ENCODE peak calls at places on chromosomes 11 and 22, in ten cellular contexts. W is ovary; M is psoas muscle; T is colonic mucosa; U is upper lobe of right lung; S is CD8-positive, alpha-beta T cell; G is neural progenitor cell; N is A549; E is cardiac muscle cell; X is thyroid gland. V is an unnamed sample. For H3K4me1 and H3K9me3, the result is how much of the 10 kb centered on the place peaks cover.

GRCh38 chr11:19510468-19510867 is 202.2 kb upstream of the NAV2 start:
- DNase-seq in W (no peak), M (no peak), T (no peak), U (no peak), S (no peak), G (no peak), N (no peak), E (no peak), X (no peak), V (no peak)

GRCh38 chr11:35304393-35304790 is 115.0 kb downstream of the SLC1A2 start:
- DNase-seq in W (no peak), M (no peak), T (no peak), U (no peak), S (no peak), G (no peak), N (peak), E (no peak), X (no peak), V (no peak)

GRCh38 chr11:129740877-129741276 is 74.8 kb upstream of the TMEM45B start:
- DNase-seq in W (no peak), M (no peak), T (no peak), U (no peak), S (no peak), G (no peak), N (no peak), E (no peak), X (no peak), V (no peak)

GRCh38 chr11:112195906-112196305 is 20.6 kb downstream of the BCO2 start:
- DNase-seq in W (no peak), M (no peak), T (no peak), U (no peak), S (no peak), G (no peak), N (no peak), E (no peak), X (no peak), V (no peak)

GRCh38 chr11:17286332-17286731 is 9.8 kb downstream of the NUCB2 start:
- DNase-seq in W (no peak), M (no peak), T (no peak), U (no peak), S (no peak), G (no peak), N (no peak), E (no peak), X (no peak), V (no peak)

GRCh38 chr22:40485813-40486610 is 115.6 kb downstream of the SGSM3 start:
- DNase-seq in W (no peak), M (peak), T (no peak), U (no peak), S (no peak), G (no peak), N (no peak), E (no peak), X (peak), V (no peak)

GRCh38 chr22:30043181-30043580 is 37.1 kb upstream of the HORMAD2 start:
- DNase-seq in W (no peak), M (no peak), T (no peak), U (no peak), S (no peak), G (no peak), N (no peak), E (no peak), X (no peak), V (no peak)

GRCh38 chr11:117071344-117071787 is 26.9 kb downstream of the SIK3 start:
- DNase-seq in W (no peak), M (no peak), T (peak), U (no peak), S (no peak), G (no peak), N (no peak), E (peak), X (peak), V (peak)

GRCh38 chr11:118068206-118068944 is 8.5 kb upstream of the TMPRSS4 start:
- DNase-seq in W (no peak), M (peak), T (no peak), U (no peak), S (no peak), G (peak), N (no peak), E (peak), X (no peak), V (no peak)

GRCh38 chr11:134513585-134514120 is 101.6 kb upstream of the B3GAT1 start:
- DNase-seq in W (no peak), M (peak), T (no peak), U (peak), S (no peak), G (no peak), N (no peak), E (no peak), X (no peak), V (peak)

GRCh38 chr11:2269601-2270321 is 627 bp downstream of the ASCL2 start:
- DNase-seq in W (peak), M (peak), T (peak), U (peak), S (peak), G (peak), N (peak), E (peak), X (peak), V (peak)

GRCh38 chr11:64028398-64029115 is 7.2 kb upstream of the FLRT1 start:
- DNase-seq in W (peak), M (no peak), T (no peak), U (no peak), S (no peak), G (peak), N (no peak), E (peak), X (peak), V (no peak)

GRCh38 chr11:114151631-114152030 is 92.1 kb downstream of the ZBTB16 start:
- DNase-seq in W (no peak), M (no peak), T (no peak), U (no peak), S (no peak), G (no peak), N (no peak), E (no peak), X (no peak), V (no peak)
- H3K4me1 ChIP-seq in W (under half), M (half or more), T (under half), U (half or more), S (under half), G (under half), N (under half), E (under half), X (half or more), V (half or more)

DNA sequence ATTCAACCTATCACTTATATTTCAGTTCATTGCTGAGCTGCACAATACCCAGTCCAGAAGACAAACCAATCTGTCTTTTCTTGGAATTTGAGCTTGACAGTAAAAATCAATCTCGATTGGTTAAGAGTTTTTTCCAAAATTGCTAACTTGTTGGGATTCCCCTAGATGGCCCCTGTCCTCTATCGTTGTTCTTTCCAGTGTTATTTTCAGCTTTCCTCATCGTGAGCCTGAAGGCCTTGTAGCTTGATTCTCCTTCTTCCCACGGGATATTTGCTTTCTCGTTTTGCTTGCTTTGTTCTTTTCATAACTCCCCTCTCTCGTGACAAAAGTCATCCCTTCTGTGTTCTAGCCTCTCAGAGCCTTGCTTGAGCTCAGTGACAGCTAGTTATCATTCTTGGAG is 3.1 kb downstream of the OR8B8 start:
- DNase-seq in W (no peak), M (no peak), T (no peak), U (no peak), S (no peak), G (no peak), N (no peak), E (no peak), X (no peak), V (no peak)
- TF ChIP-seq CTCF in W (no peak), M (no peak), T (no peak), U (no peak), S (no peak), G (no peak), N (no peak), E (peak), X (no peak), V (no peak)

GRCh38 chr11:70298243-70298915 is 27.9 kb downstream of the PPFIA1 start:
- DNase-seq in W (no peak), M (no peak), T (no peak), U (no peak), S (no peak), G (no peak), N (no peak), E (no peak), X (peak), V (no peak)
- H3K9me3 ChIP-seq in W (under half), M (under half), T (under half), U (under half), S (under half), G (under half), N (under half), E (under half), X (under half), V (under half)

GRCh38 chr22:48091656-48092223 is 1329.3 kb downstream of the TBC1D22A start:
- DNase-seq in W (no peak), M (no peak), T (no peak), U (peak), S (no peak), G (no peak), N (no peak), E (no peak), X (no peak), V (no peak)
- H3K4me1 ChIP-seq in W (under half), M (under half), T (under half), U (under half), S (under half), G (under half), N (under half), E (under half), X (under half), V (under half)

DNA sequence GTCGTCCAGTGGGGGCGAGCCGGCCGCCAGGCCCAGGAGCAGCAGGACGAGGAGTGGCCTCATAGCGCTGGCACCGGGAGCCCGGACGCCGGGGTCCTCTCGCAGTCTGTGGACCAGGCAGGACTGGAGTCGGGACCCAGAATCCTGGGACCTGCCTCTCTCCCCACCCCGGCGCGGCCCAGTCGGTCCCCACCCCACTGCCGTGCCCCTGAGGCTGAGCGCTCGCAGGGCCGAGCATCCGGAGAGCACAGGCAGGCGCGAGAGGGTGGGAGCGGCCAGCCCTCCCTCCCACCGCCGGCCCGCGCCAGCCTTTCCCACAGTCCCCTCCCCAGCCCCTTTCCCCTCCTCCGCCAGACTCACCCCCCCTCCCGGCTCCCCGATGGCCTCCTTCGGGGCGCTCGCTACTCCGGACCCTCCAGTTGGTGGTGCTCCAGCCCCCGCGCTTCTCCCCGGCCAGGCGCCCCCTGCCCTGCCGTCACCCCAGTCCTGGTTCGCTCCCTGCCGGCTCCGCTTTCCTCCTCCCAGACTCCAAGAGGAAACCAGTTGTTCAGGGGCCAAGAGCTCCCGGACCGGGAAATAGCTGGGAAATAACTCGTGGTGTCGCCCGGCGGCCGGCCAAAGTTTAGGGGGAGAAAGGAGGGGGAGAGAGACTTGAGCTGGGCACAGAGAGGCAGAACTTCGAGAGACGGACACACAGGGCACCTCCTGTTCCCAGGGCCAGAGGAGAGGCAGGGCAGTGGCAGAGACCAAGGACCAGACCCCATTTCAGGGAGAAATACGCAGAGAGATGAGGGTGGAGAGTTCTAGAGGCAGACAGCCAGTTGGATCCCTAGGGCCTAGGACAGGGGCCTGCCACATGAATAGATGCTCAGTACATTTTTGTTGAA is at the start of gene C1QTNF5:
- DNase-seq in W (peak), M (peak), T (peak), U (peak), S (no peak), G (peak), N (no peak), E (peak), X (peak), V (peak)
- TF ChIP-seq CTCF in W (no peak), M (no peak), T (no peak), U (no peak), S (no peak), G (no peak), N (no peak), E (no peak), X (no peak), V (no peak)

GRCh38 chr22:44666207-44666585 is 35.8 kb upstream of the PRR5 start:
- DNase-seq in W (no peak), M (no peak), T (no peak), U (no peak), S (no peak), G (no peak), N (no peak), E (no peak), X (no peak), V (no peak)
- H3K9me3 ChIP-seq in W (under half), M (under half), T (under half), U (under half), S (under half), G (under half), N (under half), E (under half), X (under half), V (under half)

DNA sequence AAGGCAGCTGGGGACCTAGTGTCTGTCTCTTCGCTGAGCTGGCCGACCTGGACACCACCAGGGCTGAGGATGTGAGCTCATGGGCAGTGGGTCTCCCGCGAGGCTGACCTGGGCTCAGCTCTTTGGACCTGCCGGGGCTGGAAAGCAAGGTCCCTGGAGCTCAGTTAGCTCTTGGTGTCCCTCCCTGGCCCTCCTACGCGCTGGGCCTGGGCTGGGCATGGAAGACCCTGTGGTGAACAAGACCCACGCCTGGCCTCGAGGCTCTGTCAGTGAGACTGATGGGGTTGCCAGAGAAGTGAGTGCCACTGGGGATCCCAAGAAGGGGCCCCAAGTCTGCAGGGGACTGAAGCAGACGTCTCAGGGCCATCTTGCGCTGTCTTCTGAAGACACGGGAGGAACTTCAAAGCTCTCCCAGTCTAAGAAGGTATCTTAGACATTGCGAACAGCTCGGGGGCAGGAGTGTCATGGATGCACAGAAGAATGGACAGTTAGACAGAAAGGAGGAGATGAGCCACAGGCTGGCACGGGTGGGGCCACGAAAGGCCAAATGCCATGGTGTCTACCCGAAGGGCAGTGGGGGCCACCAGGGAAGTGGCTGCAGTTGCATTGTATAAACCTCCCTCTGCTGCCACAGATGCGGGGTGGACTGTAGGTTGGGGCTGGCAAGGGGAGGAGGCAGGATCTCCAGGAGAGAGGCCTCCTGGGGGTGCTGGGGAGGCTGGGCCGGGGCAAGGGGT is 31.2 kb downstream of the NFAM1 start:
- DNase-seq in W (no peak), M (no peak), T (no peak), U (no peak), S (no peak), G (no peak), N (no peak), E (no peak), X (no peak), V (no peak)
- H3K4me1 ChIP-seq in W (under half), M (under half), T (under half), U (under half), S (under half), G (under half), N (under half), E (under half), X (under half), V (under half)

DNA sequence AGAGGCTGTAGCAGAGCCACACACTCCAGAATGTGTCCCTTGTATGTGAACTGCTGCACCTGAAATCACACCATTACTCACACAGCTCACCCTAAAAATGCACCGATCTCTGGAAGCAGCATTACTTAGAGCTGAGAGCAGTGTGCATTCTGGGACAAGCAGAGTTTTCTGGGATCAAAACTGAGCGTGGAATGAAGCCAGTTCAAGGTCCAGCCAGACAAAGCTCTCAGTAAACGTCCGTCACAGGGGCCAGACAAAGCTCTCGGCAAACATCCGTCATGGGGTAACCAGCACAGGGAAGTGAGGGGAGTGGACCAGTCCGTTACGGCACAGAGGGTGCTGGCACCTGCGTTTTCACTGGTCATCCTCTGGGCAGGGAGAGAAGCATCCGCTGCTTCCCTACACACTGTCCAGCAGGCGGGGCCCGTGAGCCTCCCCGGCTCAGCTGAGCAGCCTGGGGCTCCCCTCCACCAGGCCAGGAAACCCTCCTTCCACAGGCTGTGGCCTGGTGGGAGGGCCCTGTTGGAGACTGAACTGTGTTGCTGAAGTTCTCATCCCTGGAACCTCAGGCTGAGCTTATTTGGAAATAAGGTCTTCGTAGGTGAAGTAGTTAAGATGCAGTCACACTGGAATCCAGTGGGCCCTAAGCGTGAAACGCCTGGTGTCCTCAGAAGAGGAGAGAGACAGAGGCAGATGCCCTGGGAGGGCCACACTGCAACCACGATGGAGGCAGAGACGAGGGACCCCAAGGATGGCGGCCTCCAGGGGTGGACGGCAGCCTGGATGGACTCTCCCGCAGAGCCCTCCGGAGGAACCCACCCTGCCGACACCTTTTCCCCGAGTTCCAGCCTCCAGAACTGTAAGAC is 883.9 kb downstream of the BRD1 start:
- DNase-seq in W (no peak), M (no peak), T (peak), U (peak), S (no peak), G (peak), N (peak), E (peak), X (no peak), V (peak)
- TF ChIP-seq CTCF in W (no peak), M (peak), T (peak), U (peak), S (no peak), G (peak), N (peak), E (no peak), X (peak), V (peak)